ENCODE peak calls at places on chromosomes 7 and 10, in nine cellular contexts. One of them, this sample, is unnamed.

GRCh38 chr7:73567701-73568685 is 10.4 kb downstream of the TBL2 start:
- DNase-seq in gastrocnemius medialis: no peak
- DNase-seq in H1: no peak
- DNase-seq in suprapubic skin: no peak
- DNase-seq in lower leg skin: no peak
- DNase-seq in right lobe of liver: no peak
- DNase-seq in body of pancreas: no peak
- DNase-seq in A549: no peak
- DNase-seq in transverse colon: no peak
- DNase-seq in this sample: no peak

GRCh38 chr7:115096262-115096661 is 174.4 kb downstream of the MDFIC start:
- DNase-seq in body of pancreas: no peak
- DNase-seq in lower leg skin: no peak
- DNase-seq in suprapubic skin: no peak
- DNase-seq in transverse colon: no peak
- DNase-seq in A549: no peak
- DNase-seq in H1: no peak
- DNase-seq in right lobe of liver: no peak
- DNase-seq in gastrocnemius medialis: no peak
- DNase-seq in this sample: no peak

GRCh38 chr10:113283189-113283588 is 269.7 kb upstream of the HABP2 start:
- DNase-seq in lower leg skin: no peak
- DNase-seq in gastrocnemius medialis: no peak
- DNase-seq in right lobe of liver: no peak
- DNase-seq in A549: peak
- DNase-seq in H1: no peak
- DNase-seq in body of pancreas: no peak
- DNase-seq in transverse colon: no peak
- DNase-seq in suprapubic skin: no peak
- DNase-seq in this sample: no peak

GRCh38 chr10:57694956-57695605 is 572.6 kb downstream of the IPMK start:
- DNase-seq in right lobe of liver: no peak
- DNase-seq in suprapubic skin: no peak
- DNase-seq in gastrocnemius medialis: no peak
- DNase-seq in body of pancreas: no peak
- DNase-seq in H1: no peak
- DNase-seq in lower leg skin: no peak
- DNase-seq in transverse colon: no peak
- DNase-seq in A549: no peak
- DNase-seq in this sample: no peak

GRCh38 chr7:97027427-97028234 is 3.0 kb upstream of the DLX5 start:
- DNase-seq in body of pancreas: peak
- DNase-seq in gastrocnemius medialis: peak
- DNase-seq in right lobe of liver: peak
- DNase-seq in suprapubic skin: peak
- DNase-seq in A549: peak
- DNase-seq in lower leg skin: peak
- DNase-seq in H1: peak
- DNase-seq in transverse colon: peak
- DNase-seq in this sample: peak

GRCh38 chr7:123633553-123633952 is 22.1 kb upstream of the LMOD2 start:
- DNase-seq in A549: no peak
- DNase-seq in body of pancreas: no peak
- DNase-seq in transverse colon: no peak
- DNase-seq in lower leg skin: no peak
- DNase-seq in H1: no peak
- DNase-seq in right lobe of liver: no peak
- DNase-seq in gastrocnemius medialis: no peak
- DNase-seq in suprapubic skin: no peak
- DNase-seq in this sample: no peak

GRCh38 chr10:17067549-17068264 is 61.9 kb downstream of the CUBN start:
- DNase-seq in transverse colon: no peak
- DNase-seq in right lobe of liver: no peak
- DNase-seq in A549: no peak
- DNase-seq in H1: no peak
- DNase-seq in suprapubic skin: no peak
- DNase-seq in body of pancreas: no peak
- DNase-seq in lower leg skin: no peak
- DNase-seq in gastrocnemius medialis: no peak
- DNase-seq in this sample: no peak

GRCh38 chr7:138875794-138876193 is 77.8 kb upstream of the ATP6V0A4 start:
- DNase-seq in H1: no peak
- DNase-seq in gastrocnemius medialis: no peak
- DNase-seq in transverse colon: no peak
- DNase-seq in right lobe of liver: no peak
- DNase-seq in body of pancreas: no peak
- DNase-seq in A549: no peak
- DNase-seq in suprapubic skin: no peak
- DNase-seq in lower leg skin: no peak
- DNase-seq in this sample: peak

GRCh38 chr7:68925241-68925640 is 673.0 kb upstream of the AUTS2 start:
- DNase-seq in suprapubic skin: no peak
- DNase-seq in right lobe of liver: no peak
- DNase-seq in lower leg skin: no peak
- DNase-seq in H1: no peak
- DNase-seq in gastrocnemius medialis: no peak
- DNase-seq in body of pancreas: no peak
- DNase-seq in transverse colon: no peak
- DNase-seq in A549: no peak
- DNase-seq in this sample: no peak

GRCh38 chr7:72099784-72100183 is 312.4 kb downstream of the CALN1 start:
- DNase-seq in body of pancreas: no peak
- DNase-seq in lower leg skin: no peak
- DNase-seq in suprapubic skin: no peak
- DNase-seq in gastrocnemius medialis: no peak
- DNase-seq in transverse colon: no peak
- DNase-seq in right lobe of liver: no peak
- DNase-seq in H1: no peak
- DNase-seq in A549: no peak
- DNase-seq in this sample: no peak

GRCh38 chr7:27897001-27897400 is 157.0 kb downstream of the TAX1BP1 start:
- DNase-seq in A549: no peak
- DNase-seq in transverse colon: no peak
- DNase-seq in right lobe of liver: no peak
- DNase-seq in body of pancreas: no peak
- DNase-seq in suprapubic skin: no peak
- DNase-seq in H1: no peak
- DNase-seq in gastrocnemius medialis: no peak
- DNase-seq in lower leg skin: no peak
- DNase-seq in this sample: no peak

GRCh38 chr7:73701357-73701995 is 18.0 kb downstream of the STX1A start:
- DNase-seq in right lobe of liver: no peak
- DNase-seq in H1: peak
- DNase-seq in body of pancreas: peak
- DNase-seq in transverse colon: peak
- DNase-seq in suprapubic skin: no peak
- DNase-seq in lower leg skin: no peak
- DNase-seq in gastrocnemius medialis: no peak
- DNase-seq in A549: peak
- DNase-seq in this sample: peak

GRCh38 chr10:23172846-23173548 is 19.1 kb upstream of the PTF1A start:
- DNase-seq in transverse colon: no peak
- DNase-seq in gastrocnemius medialis: no peak
- DNase-seq in suprapubic skin: no peak
- DNase-seq in right lobe of liver: no peak
- DNase-seq in body of pancreas: peak
- DNase-seq in H1: no peak
- DNase-seq in lower leg skin: no peak
- DNase-seq in A549: no peak
- DNase-seq in this sample: no peak

GRCh38 chr7:41156268-41156667 is 546.6 kb downstream of the INHBA start:
- DNase-seq in right lobe of liver: no peak
- DNase-seq in transverse colon: no peak
- DNase-seq in A549: no peak
- DNase-seq in H1: no peak
- DNase-seq in gastrocnemius medialis: no peak
- DNase-seq in lower leg skin: no peak
- DNase-seq in body of pancreas: no peak
- DNase-seq in suprapubic skin: no peak
- DNase-seq in this sample: no peak
- TF ChIP-seq POLR2A in right lobe of liver: no peak
- TF ChIP-seq POLR2A in transverse colon: no peak
- TF ChIP-seq POLR2A in A549: no peak
- TF ChIP-seq POLR2A in H1: no peak
- TF ChIP-seq POLR2A in gastrocnemius medialis: no peak
- TF ChIP-seq POLR2A in lower leg skin: no peak
- TF ChIP-seq POLR2A in body of pancreas: no peak
- TF ChIP-seq POLR2A in suprapubic skin: no peak
- TF ChIP-seq POLR2A in this sample: no peak

DNA sequence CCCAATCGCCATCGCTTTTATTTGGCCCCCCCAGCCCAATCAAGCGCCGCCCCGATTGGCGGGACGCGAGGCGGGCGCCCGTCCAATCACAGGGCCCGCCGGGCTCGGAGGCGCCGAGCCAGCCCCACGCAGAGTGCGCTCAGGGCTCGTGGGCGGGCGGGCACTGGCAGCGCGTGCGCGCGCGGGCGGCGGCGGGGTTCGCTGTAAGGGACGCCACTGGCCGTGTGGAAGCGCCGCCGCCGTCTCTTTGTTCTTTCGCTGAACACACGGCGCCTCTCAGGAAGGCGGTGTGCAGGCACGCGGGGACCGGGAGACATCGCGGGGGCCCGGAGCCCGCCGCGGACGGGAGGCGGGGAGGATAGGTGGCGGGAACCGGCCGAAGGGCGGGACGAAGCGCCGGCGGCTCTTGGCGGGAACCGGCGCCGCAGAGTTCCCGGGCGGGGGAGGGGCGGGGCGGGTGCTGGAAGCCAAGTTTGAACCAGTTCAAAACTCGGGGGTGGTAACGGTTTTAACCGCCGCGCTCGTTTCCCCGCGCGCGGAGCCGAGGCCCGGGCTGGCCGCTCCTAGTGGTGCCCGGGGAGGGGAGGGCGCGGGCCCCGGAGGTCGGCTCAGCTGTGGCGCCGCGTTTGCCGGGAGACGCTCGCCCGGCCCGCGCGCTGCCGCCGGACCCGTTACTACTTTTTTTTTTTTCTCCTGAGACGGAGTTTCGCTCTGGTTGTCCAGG is 370 bp upstream of the EZH2 start:
- DNase-seq in gastrocnemius medialis: peak
- DNase-seq in right lobe of liver: peak
- DNase-seq in suprapubic skin: peak
- DNase-seq in body of pancreas: peak
- DNase-seq in A549: peak
- DNase-seq in lower leg skin: peak
- DNase-seq in transverse colon: peak
- DNase-seq in H1: peak
- DNase-seq in this sample: peak
- TF ChIP-seq POLR2A in gastrocnemius medialis: peak
- TF ChIP-seq POLR2A in right lobe of liver: peak
- TF ChIP-seq POLR2A in suprapubic skin: peak
- TF ChIP-seq POLR2A in body of pancreas: peak
- TF ChIP-seq POLR2A in A549: peak
- TF ChIP-seq POLR2A in lower leg skin: no peak
- TF ChIP-seq POLR2A in transverse colon: peak
- TF ChIP-seq POLR2A in H1: peak
- TF ChIP-seq POLR2A in this sample: peak

DNA sequence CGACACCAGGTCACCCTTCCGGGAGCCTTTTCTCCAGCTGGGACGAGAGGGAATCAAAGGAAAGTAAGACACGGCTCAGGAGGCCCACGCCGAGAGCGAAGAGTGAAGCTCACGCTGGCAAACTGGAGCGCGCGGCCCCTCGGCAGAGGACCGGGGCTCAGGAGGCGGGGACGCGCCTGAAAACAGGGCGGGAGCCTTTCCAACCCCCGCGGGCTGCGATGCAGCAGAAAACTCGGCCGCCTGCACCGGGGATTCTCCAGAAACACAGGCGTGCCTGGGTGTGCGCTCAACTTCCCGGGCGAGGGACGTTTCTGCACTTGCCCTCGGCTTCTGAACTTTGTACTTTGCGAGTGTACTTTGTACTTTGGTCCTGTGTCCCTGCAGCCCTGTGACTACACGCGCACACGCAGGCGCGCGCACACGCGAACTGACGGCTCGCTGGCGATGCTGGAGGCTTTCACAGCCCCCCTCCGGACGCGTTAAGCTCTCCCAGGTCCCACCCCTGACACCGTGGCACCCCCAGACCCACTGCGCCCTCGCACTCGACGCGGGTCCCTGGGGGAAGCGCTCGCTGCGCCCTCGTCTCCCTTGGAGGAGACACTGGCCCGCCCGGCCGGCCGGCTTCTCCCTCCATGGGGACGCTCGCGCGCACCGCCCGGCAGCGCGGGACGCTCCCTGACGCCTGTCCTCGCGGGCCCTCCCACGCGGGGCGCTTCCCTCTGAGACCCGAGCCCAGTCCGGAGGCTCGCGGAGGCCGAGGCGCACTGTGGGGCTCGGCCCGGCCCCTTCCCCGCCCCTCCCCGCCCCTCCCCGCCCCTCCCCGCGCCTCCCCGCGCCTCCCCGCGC is 588 bp upstream of the PAOX start:
- DNase-seq in A549: peak
- DNase-seq in body of pancreas: peak
- DNase-seq in suprapubic skin: peak
- DNase-seq in lower leg skin: peak
- DNase-seq in H1: peak
- DNase-seq in right lobe of liver: peak
- DNase-seq in gastrocnemius medialis: no peak
- DNase-seq in transverse colon: peak
- DNase-seq in this sample: peak
- TF ChIP-seq POLR2A in A549: peak
- TF ChIP-seq POLR2A in body of pancreas: peak
- TF ChIP-seq POLR2A in suprapubic skin: no peak
- TF ChIP-seq POLR2A in lower leg skin: no peak
- TF ChIP-seq POLR2A in H1: no peak
- TF ChIP-seq POLR2A in right lobe of liver: peak
- TF ChIP-seq POLR2A in gastrocnemius medialis: peak
- TF ChIP-seq POLR2A in transverse colon: peak
- TF ChIP-seq POLR2A in this sample: peak

DNA sequence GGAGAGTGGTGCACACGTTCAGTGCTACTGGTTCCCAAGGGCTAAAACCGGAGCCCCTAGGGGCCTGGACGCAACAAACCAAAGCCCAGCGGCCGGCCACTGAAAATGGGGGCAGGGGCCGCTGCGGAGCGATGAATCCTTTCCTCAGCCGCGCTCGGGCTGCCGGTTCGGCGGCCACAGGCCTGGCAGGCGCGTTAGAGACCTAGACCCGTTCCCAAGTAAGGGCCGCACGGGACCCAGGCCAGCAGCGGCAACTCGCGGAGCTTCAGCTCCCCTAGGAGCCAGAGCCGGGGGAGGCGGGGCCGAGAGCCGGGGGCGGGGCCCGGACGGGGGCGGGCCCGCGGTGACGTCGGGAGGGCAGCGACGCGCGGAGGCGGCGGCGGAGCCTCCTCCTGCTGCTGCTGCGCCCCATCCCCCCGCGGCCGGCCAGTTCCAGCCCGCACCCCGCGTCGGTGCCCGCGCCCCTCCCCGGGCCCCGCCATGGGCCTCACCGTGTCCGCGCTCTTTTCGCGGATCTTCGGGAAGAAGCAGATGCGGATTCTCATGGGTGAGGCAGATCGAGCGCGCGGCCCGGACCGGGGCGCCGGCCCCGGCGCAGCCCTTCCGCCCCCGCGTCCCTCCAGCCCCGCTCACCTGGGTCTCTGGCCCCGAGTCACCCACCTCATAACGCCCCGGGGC is at the start of gene ARF5:
- DNase-seq in A549: peak
- DNase-seq in suprapubic skin: peak
- DNase-seq in body of pancreas: peak
- DNase-seq in H1: peak
- DNase-seq in transverse colon: peak
- DNase-seq in right lobe of liver: peak
- DNase-seq in gastrocnemius medialis: peak
- DNase-seq in lower leg skin: peak
- DNase-seq in this sample: peak
- TF ChIP-seq POLR2A in A549: peak
- TF ChIP-seq POLR2A in suprapubic skin: no peak
- TF ChIP-seq POLR2A in body of pancreas: peak
- TF ChIP-seq POLR2A in H1: peak
- TF ChIP-seq POLR2A in transverse colon: peak
- TF ChIP-seq POLR2A in right lobe of liver: peak
- TF ChIP-seq POLR2A in gastrocnemius medialis: peak
- TF ChIP-seq POLR2A in lower leg skin: no peak
- TF ChIP-seq POLR2A in this sample: peak

This sample was measured in Peyer's patch.